ENCODE peak calls at places on chromosomes 3 and 15, in seven cellular contexts. One of them, this sample, is unnamed.
A peak's percentile ranks its signal among the peaks of the same experiment; 100 is the strongest.

GRCh38 chr15:37940886-37941285 is 6.4 kb downstream of the TMCO5A start:
- DNase-seq in WTC11: no peak
- DNase-seq in stomach: no peak
- DNase-seq in fibroblast of the aortic adventitia: no peak
- DNase-seq in pancreas: no peak
- DNase-seq in GM13977: no peak
- DNase-seq in AG04450: no peak
- DNase-seq in this sample: no peak

GRCh38 chr3:43794776-43795175 is 104.0 kb downstream of the ABHD5 start:
- DNase-seq in pancreas: no peak
- DNase-seq in AG04450: peak; percentile 24
- DNase-seq in WTC11: no peak
- DNase-seq in stomach: no peak
- DNase-seq in GM13977: no peak
- DNase-seq in fibroblast of the aortic adventitia: peak; percentile 79
- DNase-seq in this sample: no peak

GRCh38 chr15:52718551-52718950 is 39.4 kb upstream of the ATOSA start:
- DNase-seq in AG04450: no peak
- DNase-seq in pancreas: no peak
- DNase-seq in GM13977: no peak
- DNase-seq in WTC11: no peak
- DNase-seq in fibroblast of the aortic adventitia: no peak
- DNase-seq in stomach: no peak
- DNase-seq in this sample: no peak

GRCh38 chr15:60865507-60865906 is 363.6 kb downstream of the RORA start:
- DNase-seq in AG04450: no peak
- DNase-seq in pancreas: no peak
- DNase-seq in fibroblast of the aortic adventitia: peak; percentile 30
- DNase-seq in stomach: no peak
- DNase-seq in GM13977: no peak
- DNase-seq in WTC11: no peak
- DNase-seq in this sample: no peak

GRCh38 chr3:123042413-123042812 is 14.8 kb upstream of the SEMA5B start:
- DNase-seq in stomach: no peak
- DNase-seq in AG04450: no peak
- DNase-seq in fibroblast of the aortic adventitia: no peak
- DNase-seq in WTC11: no peak
- DNase-seq in GM13977: no peak
- DNase-seq in pancreas: no peak
- DNase-seq in this sample: no peak

GRCh38 chr15:76147906-76148553 is 88.2 kb downstream of the TMEM266 start:
- DNase-seq in fibroblast of the aortic adventitia: no peak
- DNase-seq in pancreas: peak; percentile 74
- DNase-seq in AG04450: peak; percentile 15
- DNase-seq in GM13977: peak; percentile 76
- DNase-seq in stomach: peak; percentile 68
- DNase-seq in WTC11: peak; percentile 85
- DNase-seq in this sample: peak; percentile 80

GRCh38 chr3:189781384-189781783 is 150.2 kb downstream of the TP63 start:
- DNase-seq in stomach: no peak
- DNase-seq in fibroblast of the aortic adventitia: no peak
- DNase-seq in GM13977: no peak
- DNase-seq in pancreas: no peak
- DNase-seq in WTC11: no peak
- DNase-seq in AG04450: no peak
- DNase-seq in this sample: no peak

GRCh38 chr15:64334530-64334929 is 21.4 kb downstream of the CSNK1G1 start:
- DNase-seq in GM13977: no peak
- DNase-seq in pancreas: no peak
- DNase-seq in WTC11: peak; percentile 42
- DNase-seq in stomach: no peak
- DNase-seq in AG04450: no peak
- DNase-seq in fibroblast of the aortic adventitia: no peak
- DNase-seq in this sample: peak; percentile 45

GRCh38 chr3:30353711-30354467 is 252.5 kb upstream of the TGFBR2 start:
- DNase-seq in pancreas: no peak
- DNase-seq in fibroblast of the aortic adventitia: no peak
- DNase-seq in GM13977: no peak
- DNase-seq in AG04450: no peak
- DNase-seq in stomach: no peak
- DNase-seq in WTC11: no peak
- DNase-seq in this sample: peak; percentile 74

GRCh38 chr15:94004697-94005096 is 226.7 kb upstream of the MCTP2 start:
- DNase-seq in fibroblast of the aortic adventitia: peak; percentile 62
- DNase-seq in GM13977: no peak
- DNase-seq in pancreas: no peak
- DNase-seq in AG04450: no peak
- DNase-seq in stomach: no peak
- DNase-seq in WTC11: no peak
- DNase-seq in this sample: no peak

GRCh38 chr15:40925863-40926658 is 3.1 kb upstream of the DLL4 start:
- DNase-seq in fibroblast of the aortic adventitia: no peak
- DNase-seq in AG04450: no peak
- DNase-seq in stomach: no peak
- DNase-seq in GM13977: no peak
- DNase-seq in WTC11: peak; percentile 59
- DNase-seq in pancreas: no peak
- DNase-seq in this sample: peak; percentile 29

GRCh38 chr3:53254810-53255359 is 937 bp downstream of the TKT start:
- DNase-seq in pancreas: peak; percentile 95
- DNase-seq in WTC11: peak; percentile 69
- DNase-seq in fibroblast of the aortic adventitia: peak; percentile 37
- DNase-seq in stomach: peak; percentile 81
- DNase-seq in AG04450: no peak
- DNase-seq in GM13977: peak; percentile 84
- DNase-seq in this sample: peak; percentile 75

GRCh38 chr3:128488995-128489859 is 3.8 kb downstream of the GATA2 start:
- DNase-seq in pancreas: peak; percentile 86
- DNase-seq in WTC11: peak; percentile 56
- DNase-seq in GM13977: no peak
- DNase-seq in fibroblast of the aortic adventitia: peak; percentile 49
- DNase-seq in AG04450: no peak
- DNase-seq in stomach: no peak
- DNase-seq in this sample: peak; percentile 59

GRCh38 chr3:43214616-43215015 is 71.7 kb upstream of the SNRK start:
- DNase-seq in fibroblast of the aortic adventitia: no peak
- DNase-seq in AG04450: no peak
- DNase-seq in GM13977: no peak
- DNase-seq in WTC11: no peak
- DNase-seq in pancreas: no peak
- DNase-seq in stomach: no peak
- DNase-seq in this sample: no peak

GRCh38 chr3:45269952-45270351 is 43.9 kb upstream of the TMEM158 start:
- DNase-seq in fibroblast of the aortic adventitia: no peak
- DNase-seq in WTC11: no peak
- DNase-seq in GM13977: no peak
- DNase-seq in stomach: no peak
- DNase-seq in AG04450: no peak
- DNase-seq in pancreas: no peak
- DNase-seq in this sample: no peak

GRCh38 chr15:88048237-88048636 is 208.3 kb downstream of the NTRK3 start:
- DNase-seq in GM13977: no peak
- DNase-seq in pancreas: no peak
- DNase-seq in WTC11: no peak
- DNase-seq in stomach: no peak
- DNase-seq in fibroblast of the aortic adventitia: no peak
- DNase-seq in AG04450: no peak
- DNase-seq in this sample: no peak

GRCh38 chr3:72997421-72997961 is 880 bp downstream of the PPP4R2 start:
- DNase-seq in fibroblast of the aortic adventitia: peak; percentile 68
- DNase-seq in GM13977: peak; percentile 62
- DNase-seq in AG04450: no peak
- DNase-seq in pancreas: no peak
- DNase-seq in stomach: no peak
- DNase-seq in WTC11: no peak
- DNase-seq in this sample: peak; percentile 68

GRCh38 chr3:72996121-72996472 is 514 bp upstream of the PPP4R2 start:
- DNase-seq in AG04450: no peak
- DNase-seq in pancreas: peak; percentile 34
- DNase-seq in stomach: no peak
- DNase-seq in GM13977: no peak
- DNase-seq in fibroblast of the aortic adventitia: no peak
- DNase-seq in WTC11: no peak
- DNase-seq in this sample: peak; percentile 14

GRCh38 chr3:72995337-72995736 is 1.3 kb upstream of the PPP4R2 start:
- DNase-seq in pancreas: peak; percentile 34
- DNase-seq in GM13977: no peak
- DNase-seq in AG04450: no peak
- DNase-seq in stomach: no peak
- DNase-seq in fibroblast of the aortic adventitia: no peak
- DNase-seq in WTC11: no peak
- DNase-seq in this sample: no peak

GRCh38 chr3:72998489-72998888 is 1.9 kb downstream of the PPP4R2 start:
- DNase-seq in stomach: no peak
- DNase-seq in GM13977: peak; percentile 17
- DNase-seq in pancreas: no peak
- DNase-seq in fibroblast of the aortic adventitia: peak; percentile 28
- DNase-seq in AG04450: no peak
- DNase-seq in WTC11: no peak
- DNase-seq in this sample: no peak

GRCh38 chr3:72996473-72997333 is at the start of gene PPP4R2:
- DNase-seq in pancreas: peak; percentile 88
- DNase-seq in GM13977: peak; percentile 90
- DNase-seq in fibroblast of the aortic adventitia: peak; percentile 83
- DNase-seq in WTC11: peak; percentile 85
- DNase-seq in AG04450: peak; percentile 64
- DNase-seq in stomach: peak; percentile 90
- DNase-seq in this sample: peak; percentile 91
- TF ChIP-seq CTCF in pancreas: no peak
- TF ChIP-seq CTCF in GM13977: peak; percentile 10
- TF ChIP-seq CTCF in fibroblast of the aortic adventitia: no peak
- TF ChIP-seq CTCF in WTC11: no peak
- TF ChIP-seq CTCF in AG04450: no peak
- TF ChIP-seq CTCF in stomach: no peak
- TF ChIP-seq CTCF in this sample: no peak

GRCh38 chr3:129622933-129623332 is 16.5 kb upstream of the PLXND1 start:
- DNase-seq in AG04450: no peak
- DNase-seq in fibroblast of the aortic adventitia: no peak
- DNase-seq in stomach: no peak
- DNase-seq in WTC11: no peak
- DNase-seq in pancreas: no peak
- DNase-seq in GM13977: no peak
- DNase-seq in this sample: no peak

GRCh38 chr3:129620828-129621605 is 14.5 kb upstream of the PLXND1 start:
- DNase-seq in stomach: no peak
- DNase-seq in pancreas: no peak
- DNase-seq in AG04450: no peak
- DNase-seq in GM13977: no peak
- DNase-seq in WTC11: no peak
- DNase-seq in fibroblast of the aortic adventitia: no peak
- DNase-seq in this sample: no peak

GRCh38 chr3:129623447-129624118 is 17.1 kb upstream of the PLXND1 start:
- DNase-seq in pancreas: peak; percentile 70
- DNase-seq in AG04450: no peak
- DNase-seq in fibroblast of the aortic adventitia: no peak
- DNase-seq in WTC11: no peak
- DNase-seq in GM13977: no peak
- DNase-seq in stomach: peak; percentile 80
- DNase-seq in this sample: no peak

GRCh38 chr3:129622418-129622872 is 16.0 kb upstream of the PLXND1 start:
- DNase-seq in AG04450: no peak
- DNase-seq in fibroblast of the aortic adventitia: no peak
- DNase-seq in WTC11: no peak
- DNase-seq in stomach: no peak
- DNase-seq in GM13977: no peak
- DNase-seq in pancreas: no peak
- DNase-seq in this sample: no peak

GRCh38 chr3:129621626-129622417 is 15.3 kb upstream of the PLXND1 start:
- DNase-seq in AG04450: no peak
- DNase-seq in fibroblast of the aortic adventitia: no peak
- DNase-seq in WTC11: no peak
- DNase-seq in pancreas: no peak
- DNase-seq in GM13977: no peak
- DNase-seq in stomach: no peak
- DNase-seq in this sample: no peak
- TF ChIP-seq CTCF in AG04450: no peak
- TF ChIP-seq CTCF in fibroblast of the aortic adventitia: no peak
- TF ChIP-seq CTCF in WTC11: no peak
- TF ChIP-seq CTCF in pancreas: no peak
- TF ChIP-seq CTCF in GM13977: no peak
- TF ChIP-seq CTCF in stomach: no peak
- TF ChIP-seq CTCF in this sample: no peak

DNA sequence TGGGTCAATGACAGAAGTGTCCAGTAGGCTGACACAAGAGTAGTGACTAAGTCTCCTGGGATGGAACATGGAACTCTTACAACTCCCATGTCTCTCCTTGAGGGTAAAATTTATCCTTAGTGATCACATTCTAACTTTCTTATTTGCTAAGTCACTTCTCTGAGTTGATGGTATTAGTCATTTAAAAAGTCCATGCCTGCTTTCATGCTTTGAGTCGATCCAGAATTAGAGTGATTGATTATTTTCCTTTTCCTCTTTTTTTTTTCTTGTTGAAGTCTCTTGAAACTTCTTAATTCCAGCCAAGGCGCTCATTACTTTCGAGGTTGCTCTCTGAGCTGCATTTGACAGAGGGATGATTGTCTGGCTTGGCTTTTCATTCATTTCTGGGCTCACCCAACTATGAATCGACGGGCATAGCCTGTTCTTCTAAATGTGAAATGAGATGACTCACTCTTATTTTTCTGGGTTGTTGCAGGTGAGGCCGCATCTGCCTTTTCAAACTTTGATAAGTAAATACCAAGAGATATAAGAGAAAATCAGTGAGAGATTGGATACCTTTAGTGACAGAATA is 34.9 kb downstream of the LRRC3B start:
- DNase-seq in GM13977: no peak
- DNase-seq in stomach: no peak
- DNase-seq in WTC11: no peak
- DNase-seq in pancreas: no peak
- DNase-seq in AG04450: no peak
- DNase-seq in fibroblast of the aortic adventitia: no peak
- DNase-seq in this sample: no peak
- TF ChIP-seq CTCF in GM13977: no peak
- TF ChIP-seq CTCF in stomach: no peak
- TF ChIP-seq CTCF in WTC11: no peak
- TF ChIP-seq CTCF in pancreas: no peak
- TF ChIP-seq CTCF in AG04450: no peak
- TF ChIP-seq CTCF in fibroblast of the aortic adventitia: no peak
- TF ChIP-seq CTCF in this sample: no peak

GRCh38 chr3:170033489-170033888 is 4.3 kb upstream of the GPR160 start:
- DNase-seq in AG04450: no peak
- DNase-seq in fibroblast of the aortic adventitia: no peak
- DNase-seq in GM13977: no peak
- DNase-seq in stomach: no peak
- DNase-seq in pancreas: no peak
- DNase-seq in WTC11: no peak
- DNase-seq in this sample: peak; percentile 68

GRCh38 chr3:170043506-170043905 is 5.7 kb downstream of the GPR160 start:
- DNase-seq in WTC11: no peak
- DNase-seq in GM13977: no peak
- DNase-seq in AG04450: no peak
- DNase-seq in pancreas: no peak
- DNase-seq in fibroblast of the aortic adventitia: no peak
- DNase-seq in stomach: no peak
- DNase-seq in this sample: no peak

GRCh38 chr3:170037463-170038433 is at the start of gene GPR160:
- DNase-seq in stomach: peak; percentile 92
- DNase-seq in fibroblast of the aortic adventitia: peak; percentile 15
- DNase-seq in AG04450: no peak
- DNase-seq in WTC11: peak; percentile 92
- DNase-seq in pancreas: peak; percentile 90
- DNase-seq in GM13977: peak; percentile 84
- DNase-seq in this sample: peak; percentile 90

GRCh38 chr3:170040283-170040907 is 2.6 kb downstream of the GPR160 start:
- DNase-seq in WTC11: no peak
- DNase-seq in pancreas: no peak
- DNase-seq in fibroblast of the aortic adventitia: no peak
- DNase-seq in stomach: no peak
- DNase-seq in AG04450: no peak
- DNase-seq in GM13977: no peak
- DNase-seq in this sample: no peak

GRCh38 chr3:170038434-170039110 is 777 bp downstream of the GPR160 start:
- DNase-seq in AG04450: no peak
- DNase-seq in GM13977: peak; percentile 41
- DNase-seq in fibroblast of the aortic adventitia: no peak
- DNase-seq in WTC11: peak; percentile 76
- DNase-seq in pancreas: peak; percentile 48
- DNase-seq in stomach: peak; percentile 68
- DNase-seq in this sample: peak; percentile 54
- TF ChIP-seq CTCF in AG04450: no peak
- TF ChIP-seq CTCF in GM13977: peak; percentile 48
- TF ChIP-seq CTCF in fibroblast of the aortic adventitia: peak; percentile 12
- TF ChIP-seq CTCF in WTC11: peak; percentile 13
- TF ChIP-seq CTCF in pancreas: peak; percentile 13
- TF ChIP-seq CTCF in stomach: no peak
- TF ChIP-seq CTCF in this sample: no peak

This sample was measured in activated CD8-positive, alpha-beta T cell treated with anti-CD3 and anti-CD28 coated beads for 36 hours.